ENCODE peak calls at places on chromosomes 7 and 10, in four cellular contexts. G is chondrocyte, B is bronchial epithelial cell, R is AG09309. F is an unnamed sample.

GRCh38 chr10:1142596-1142995 is 86.4 kb downstream of the WDR37 start:
- DNase-seq in R (no peak), G (no peak), B (no peak), F (no peak)

GRCh38 chr10:59283456-59284082 is 78.8 kb downstream of the FAM13C start:
- DNase-seq in R (no peak), G (no peak), B (peak), F (no peak)

GRCh38 chr7:155207335-155208002 is 90.2 kb upstream of the INSIG1 start:
- DNase-seq in G (no peak), R (no peak), B (no peak), F (no peak)

GRCh38 chr10:103804866-103805265 is 50.5 kb downstream of the SH3PXD2A start:
- DNase-seq in B (no peak), G (no peak), R (no peak), F (no peak)

GRCh38 chr10:111874586-111874985 is 309.0 kb downstream of the GPAM start:
- DNase-seq in B (no peak), G (no peak), R (no peak), F (no peak)

GRCh38 chr10:116767235-116767634 is 24.9 kb upstream of the HSPA12A start:
- DNase-seq in G (no peak), B (no peak), R (no peak), F (peak)

GRCh38 chr10:113386005-113386404 is 166.8 kb upstream of the HABP2 start:
- DNase-seq in G (no peak), R (no peak), B (peak), F (no peak)

GRCh38 chr10:132142396-132143161 is 44.2 kb upstream of the DPYSL4 start:
- DNase-seq in B (no peak), G (peak), R (no peak), F (no peak)

GRCh38 chr7:23383225-23383624 is 84.1 kb downstream of the MALSU1 start:
- DNase-seq in B (peak), R (no peak), G (no peak), F (no peak)

GRCh38 chr7:18509491-18509890 is 13.9 kb downstream of the HDAC9 start:
- DNase-seq in R (no peak), B (peak), G (no peak), F (no peak)

GRCh38 chr7:7177044-7177517 is 5.3 kb upstream of the C1GALT1 start:
- DNase-seq in G (no peak), R (peak), B (peak), F (peak)

GRCh38 chr7:69403169-69403568 is 195.1 kb upstream of the AUTS2 start:
- DNase-seq in G (no peak), R (no peak), B (no peak), F (no peak)

GRCh38 chr7:32164341-32164996 is 94.3 kb upstream of the PDE1C start:
- DNase-seq in B (peak), R (peak), G (no peak), F (no peak)

GRCh38 chr10:47176903-47177860 is 122.8 kb upstream of the GDF10 start:
- DNase-seq in R (no peak), B (no peak), G (no peak), F (peak)

GRCh38 chr10:26242752-26243151 is 26.2 kb downstream of the GAD2 start:
- DNase-seq in R (no peak), B (no peak), G (no peak), F (no peak)

GRCh38 chr10:123380491-123381085 is 226.4 kb downstream of the BUB3 start:
- DNase-seq in B (peak), R (no peak), G (no peak), F (no peak)
- TF ChIP-seq CTCF in B (peak), R (peak), G (peak), F (no peak)

GRCh38 chr10:102629661-102630614 is 14.3 kb upstream of the TRIM8 start:
- DNase-seq in B (peak), G (peak), R (peak), F (peak)

GRCh38 chr10:102627446-102628293 is 16.6 kb upstream of the TRIM8 start:
- DNase-seq in R (no peak), G (peak), B (peak), F (no peak)

GRCh38 chr10:102627141-102627445 is 17.2 kb upstream of the TRIM8 start:
- DNase-seq in B (peak), G (peak), R (no peak), F (no peak)

GRCh38 chr10:102630663-102631062 is 13.6 kb upstream of the TRIM8 start:
- DNase-seq in G (peak), B (no peak), R (no peak), F (no peak)

DNA sequence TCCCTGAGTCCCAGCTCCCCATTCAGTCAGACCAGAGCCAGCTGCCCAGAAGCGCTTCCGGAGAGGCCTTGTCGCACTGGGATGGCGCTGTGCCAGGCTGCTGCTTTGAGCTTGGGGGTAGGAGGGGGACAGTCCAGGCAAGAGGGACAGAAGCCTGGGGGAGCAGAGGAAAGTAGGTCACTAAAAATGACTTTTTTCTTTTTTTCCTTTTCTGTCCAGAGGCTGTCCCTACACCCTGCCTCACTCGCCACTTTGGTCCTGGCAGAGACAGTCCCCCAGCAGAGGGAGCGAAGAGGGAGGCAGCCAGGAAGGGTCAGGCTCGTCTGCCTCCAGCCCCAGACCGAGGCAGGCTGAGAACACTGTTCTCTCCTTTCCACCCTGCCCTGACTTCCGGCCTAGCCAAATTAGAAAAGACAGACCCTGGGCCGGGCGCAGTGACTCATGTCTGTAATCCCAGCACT is 15.8 kb upstream of the TRIM8 start:
- DNase-seq in G (peak), B (no peak), R (no peak), F (no peak)
- TF ChIP-seq CTCF in G (peak), B (no peak), R (no peak), F (peak)

DNA sequence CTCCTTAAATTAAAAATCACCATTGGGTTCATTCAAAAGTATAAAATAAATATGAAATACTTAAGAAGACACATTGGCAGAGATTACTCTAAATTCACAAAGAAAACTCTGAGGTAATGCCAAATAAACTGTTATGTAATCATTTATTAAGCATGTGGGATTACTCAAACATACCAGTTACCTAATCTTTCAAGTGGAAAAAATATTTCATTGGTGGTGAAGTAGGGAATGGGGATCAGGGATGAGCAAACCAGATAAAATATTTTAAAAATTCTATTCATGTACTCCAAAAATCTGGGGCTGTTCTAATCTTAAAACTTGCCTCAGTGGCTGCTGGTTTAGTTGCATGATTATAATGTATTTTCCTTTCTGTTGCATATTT is 19.4 kb downstream of the LMOD2 start:
- DNase-seq in G (no peak), R (peak), B (peak), F (peak)
- TF ChIP-seq CTCF in G (no peak), R (no peak), B (no peak), F (no peak)

GRCh38 chr10:118342638-118343020 is 505 bp upstream of the FAM204A start:
- DNase-seq in G (no peak), B (peak), R (no peak), F (no peak)
- TF ChIP-seq CTCF in G (peak), B (no peak), R (no peak), F (no peak)